ENCODE peak calls at places on chromosome 5, in nine cellular contexts. Z is NCI-H1417 treated with DMSO at 0.1 percent for 48 hours, P is transverse colon, S is cardiac fibroblast, Q is PC-3, U is dermis blood vessel endothelial cell, L is NCI-H1436, I is T-helper 1 cell, F is ureter. W is an unnamed sample.

GRCh38 chr5:32329395-32329834 is 16.7 kb upstream of the MTMR12 start:
- DNase-seq in Z (no peak), P (peak), Q (peak), U (peak), S (peak), F (peak), L (peak), I (peak), W (peak)

GRCh38 chr5:132684496-132684895 is 10.7 kb downstream of the IL4 start:
- DNase-seq in U (no peak), S (no peak), L (no peak), Z (no peak), I (no peak), F (no peak), P (no peak), Q (no peak), W (no peak)

GRCh38 chr5:14830210-14831005 is 41.2 kb downstream of the ANKH start:
- DNase-seq in F (no peak), Q (no peak), L (no peak), S (peak), P (no peak), Z (no peak), I (no peak), U (peak), W (no peak)

GRCh38 chr5:150443242-150444075 is 6.1 kb downstream of the RPS14 start:
- DNase-seq in Z (no peak), Q (no peak), U (no peak), I (no peak), L (no peak), S (no peak), F (no peak), P (no peak), W (no peak)

GRCh38 chr5:169100735-169101075 is 200.2 kb downstream of the SLIT3 start:
- DNase-seq in P (no peak), Q (peak), F (no peak), L (no peak), Z (no peak), U (no peak), I (no peak), S (peak), W (no peak)

GRCh38 chr5:91033370-91033769 is 349.7 kb downstream of the ARRDC3 start:
- DNase-seq in Q (no peak), I (no peak), Z (no peak), F (no peak), P (peak), S (no peak), U (no peak), L (no peak), W (no peak)

GRCh38 chr5:89168766-89169165 is 285.8 kb upstream of the MEF2C start:
- DNase-seq in L (no peak), U (no peak), Q (no peak), P (no peak), Z (no peak), S (no peak), F (no peak), I (no peak), W (no peak)

GRCh38 chr5:8349855-8350254 is 480.9 kb downstream of the MTRR start:
- DNase-seq in U (no peak), S (no peak), Z (no peak), F (no peak), P (no peak), L (no peak), Q (no peak), I (no peak), W (no peak)

GRCh38 chr5:179207470-179207869 is 137.8 kb downstream of the ADAMTS2 start:
- DNase-seq in S (no peak), I (no peak), F (no peak), Z (no peak), U (no peak), L (no peak), Q (no peak), P (no peak), W (no peak)

GRCh38 chr5:62791059-62791458 is 212.4 kb downstream of the LRRC70 start:
- DNase-seq in F (no peak), P (no peak), I (no peak), U (peak), S (peak), Z (no peak), Q (no peak), L (no peak), W (no peak)

GRCh38 chr5:74206571-74207550 is 433.7 kb downstream of the ENC1 start:
- DNase-seq in Q (peak), U (peak), I (no peak), S (peak), L (peak), Z (peak), F (no peak), P (peak), W (no peak)

GRCh38 chr5:14199902-14200301 is 56.8 kb downstream of the TRIO start:
- DNase-seq in P (peak), Q (no peak), Z (no peak), L (no peak), S (no peak), I (no peak), U (no peak), F (no peak), W (no peak)

GRCh38 chr5:41371741-41372140 is 138.7 kb downstream of the PLCXD3 start:
- DNase-seq in L (no peak), I (no peak), Q (peak), Z (no peak), F (no peak), S (peak), U (no peak), P (no peak), W (no peak)

GRCh38 chr5:172854451-172854871 is 20.4 kb downstream of the ERGIC1 start:
- DNase-seq in I (no peak), S (peak), F (peak), L (no peak), Q (no peak), P (peak), U (no peak), Z (no peak), W (no peak)

GRCh38 chr5:52809884-52810283 is 22.2 kb downstream of the ITGA1 start:
- DNase-seq in Z (no peak), S (peak), Q (peak), P (no peak), F (no peak), U (no peak), L (no peak), I (no peak), W (no peak)

GRCh38 chr5:154857091-154857533 is 1.3 kb upstream of the CNOT8 start:
- DNase-seq in F (no peak), L (no peak), Q (peak), Z (no peak), I (peak), S (no peak), P (peak), U (no peak), W (no peak)

GRCh38 chr5:16754621-16755020 is 137.8 kb upstream of the RETREG1 start:
- DNase-seq in Q (no peak), L (no peak), U (no peak), F (no peak), Z (no peak), P (no peak), S (peak), I (no peak), W (no peak)

GRCh38 chr5:16540421-16540820 is 74.8 kb upstream of the ZNF622 start:
- DNase-seq in Q (peak), I (no peak), Z (no peak), S (peak), U (no peak), P (no peak), F (no peak), L (no peak), W (no peak)

GRCh38 chr5:72507360-72508238 is at the start of gene ZNF366:
- DNase-seq in Q (no peak), F (no peak), L (no peak), I (no peak), P (no peak), U (peak), S (no peak), Z (no peak), W (no peak)

GRCh38 chr5:79771387-79771786 is 81.8 kb downstream of the CMYA5 start:
- DNase-seq in Q (no peak), Z (no peak), P (no peak), F (no peak), I (no peak), U (no peak), S (peak), L (no peak), W (no peak)